ENCODE peak calls at places on chromosome 22, in ten cellular contexts. N, S, P, D, V, K, W, H, M and J are unnamed samples.

GRCh38 chr22:37179622-37180420 is 8.2 kb downstream of the C1QTNF6 start:
- DNase-seq in D (no peak), W (no peak), V (no peak), K (peak), S (no peak), P (no peak), H (no peak), N (peak), M (no peak), J (no peak)

GRCh38 chr22:21726650-21727049 is 8.9 kb downstream of the YPEL1 start:
- DNase-seq in P (peak), D (no peak), H (peak), K (no peak), V (no peak), S (no peak), W (no peak), N (peak), M (peak), J (peak)

GRCh38 chr22:19806213-19807160 is 45.9 kb downstream of the TBX1 start:
- DNase-seq in V (no peak), S (no peak), D (peak), P (peak), W (no peak), K (peak), M (no peak), H (no peak), N (no peak), J (no peak)

GRCh38 chr22:27502327-27502726 is 299.2 kb downstream of the MN1 start:
- DNase-seq in M (no peak), H (peak), N (no peak), V (no peak), K (no peak), P (no peak), S (no peak), W (no peak), D (no peak), J (no peak)

GRCh38 chr22:29270475-29271271 is 2.6 kb downstream of the EWSR1 start:
- DNase-seq in V (no peak), D (no peak), N (no peak), W (no peak), S (no peak), P (peak), H (peak), M (no peak), K (no peak), J (no peak)

GRCh38 chr22:44211256-44211945 is 30.7 kb downstream of the PARVG start:
- DNase-seq in D (no peak), N (no peak), V (no peak), K (no peak), S (no peak), H (no peak), P (no peak), W (no peak), M (no peak), J (no peak)

GRCh38 chr22:22576244-22576988 is 17.4 kb upstream of the PRAME start:
- DNase-seq in K (no peak), D (no peak), S (no peak), P (peak), V (no peak), W (peak), M (peak), N (no peak), H (peak), J (peak)

GRCh38 chr22:32480238-32480637 is 5.6 kb downstream of the FBXO7 start:
- DNase-seq in D (no peak), V (no peak), M (peak), W (no peak), N (no peak), K (no peak), S (no peak), P (no peak), H (no peak), J (peak)

GRCh38 chr22:38273135-38273761 is 438 bp upstream of the TMEM184B start:
- DNase-seq in P (no peak), K (no peak), H (no peak), S (no peak), W (no peak), D (no peak), N (no peak), M (no peak), V (no peak), J (no peak)

GRCh38 chr22:24512043-24512442 is 16.9 kb downstream of the UPB1 start:
- DNase-seq in H (no peak), S (no peak), V (no peak), W (no peak), K (no peak), P (no peak), N (no peak), M (no peak), D (no peak), J (no peak)

GRCh38 chr22:25050566-25050965 is 98.0 kb downstream of the KIAA1671 start:
- DNase-seq in N (no peak), W (no peak), K (no peak), M (no peak), P (no peak), D (no peak), V (no peak), S (no peak), H (no peak), J (no peak)

GRCh38 chr22:44312766-44313165 is at the start of gene SHISAL1:
- DNase-seq in H (no peak), V (no peak), W (no peak), S (no peak), P (peak), M (no peak), K (no peak), D (no peak), N (no peak), J (no peak)